ENCODE peak calls at places on chromosomes 1 and 21, in seven cellular contexts. One of them, this sample, is unnamed.

GRCh38 chr1:30490554-30491053 is 232.8 kb downstream of the MATN1 start:
- DNase-seq in stimulated activated CD4-positive, alpha-beta T cell treated with anti-CD3 and anti-CD28 coated beads, Interleukin-2, amount 100 ng/mL, for 48 hours: no peak
- DNase-seq in type B pancreatic cell: no peak
- DNase-seq in T-helper 2 cell: no peak
- DNase-seq in AG04449: no peak
- DNase-seq in AG09309: no peak
- DNase-seq in hypothalamus: no peak
- DNase-seq in this sample: no peak

GRCh38 chr1:64675718-64676345 is 69.0 kb upstream of the RAVER2 start:
- DNase-seq in AG09309: no peak
- DNase-seq in AG04449: no peak
- DNase-seq in type B pancreatic cell: no peak
- DNase-seq in stimulated activated CD4-positive, alpha-beta T cell treated with anti-CD3 and anti-CD28 coated beads, Interleukin-2, amount 100 ng/mL, for 48 hours: no peak
- DNase-seq in T-helper 2 cell: no peak
- DNase-seq in hypothalamus: no peak
- DNase-seq in this sample: no peak

GRCh38 chr1:199978408-199978940 is 49.0 kb upstream of the NR5A2 start:
- DNase-seq in type B pancreatic cell: no peak
- DNase-seq in T-helper 2 cell: no peak
- DNase-seq in AG09309: no peak
- DNase-seq in AG04449: no peak
- DNase-seq in stimulated activated CD4-positive, alpha-beta T cell treated with anti-CD3 and anti-CD28 coated beads, Interleukin-2, amount 100 ng/mL, for 48 hours: no peak
- DNase-seq in hypothalamus: no peak
- DNase-seq in this sample: no peak

GRCh38 chr1:74286414-74286813 is 51.2 kb downstream of the TNNI3K start:
- DNase-seq in type B pancreatic cell: no peak
- DNase-seq in AG09309: no peak
- DNase-seq in hypothalamus: no peak
- DNase-seq in stimulated activated CD4-positive, alpha-beta T cell treated with anti-CD3 and anti-CD28 coated beads, Interleukin-2, amount 100 ng/mL, for 48 hours: no peak
- DNase-seq in T-helper 2 cell: no peak
- DNase-seq in AG04449: no peak
- DNase-seq in this sample: no peak

GRCh38 chr21:38311765-38312164 is 55.0 kb downstream of the KCNJ15 start:
- DNase-seq in T-helper 2 cell: no peak
- DNase-seq in stimulated activated CD4-positive, alpha-beta T cell treated with anti-CD3 and anti-CD28 coated beads, Interleukin-2, amount 100 ng/mL, for 48 hours: no peak
- DNase-seq in AG04449: no peak
- DNase-seq in AG09309: no peak
- DNase-seq in type B pancreatic cell: no peak
- DNase-seq in hypothalamus: no peak
- DNase-seq in this sample: no peak

GRCh38 chr1:37867784-37868183 is 8.4 kb upstream of the MTF1 start:
- DNase-seq in hypothalamus: no peak
- DNase-seq in stimulated activated CD4-positive, alpha-beta T cell treated with anti-CD3 and anti-CD28 coated beads, Interleukin-2, amount 100 ng/mL, for 48 hours: no peak
- DNase-seq in AG04449: no peak
- DNase-seq in AG09309: no peak
- DNase-seq in T-helper 2 cell: no peak
- DNase-seq in type B pancreatic cell: no peak
- DNase-seq in this sample: no peak

GRCh38 chr1:77509051-77509492 is 173.4 kb downstream of the ZZZ3 start:
- DNase-seq in hypothalamus: no peak
- DNase-seq in type B pancreatic cell: no peak
- DNase-seq in stimulated activated CD4-positive, alpha-beta T cell treated with anti-CD3 and anti-CD28 coated beads, Interleukin-2, amount 100 ng/mL, for 48 hours: no peak
- DNase-seq in T-helper 2 cell: no peak
- DNase-seq in AG09309: no peak
- DNase-seq in AG04449: no peak
- DNase-seq in this sample: no peak

GRCh38 chr1:16443975-16444745 is 3.6 kb downstream of the NECAP2 start:
- DNase-seq in T-helper 2 cell: no peak
- DNase-seq in type B pancreatic cell: no peak
- DNase-seq in AG04449: no peak
- DNase-seq in stimulated activated CD4-positive, alpha-beta T cell treated with anti-CD3 and anti-CD28 coated beads, Interleukin-2, amount 100 ng/mL, for 48 hours: no peak
- DNase-seq in hypothalamus: no peak
- DNase-seq in AG09309: no peak
- DNase-seq in this sample: no peak

GRCh38 chr21:24045775-24046215 is 1561.5 kb downstream of the MRPL39 start:
- DNase-seq in type B pancreatic cell: no peak
- DNase-seq in AG09309: no peak
- DNase-seq in AG04449: peak
- DNase-seq in T-helper 2 cell: no peak
- DNase-seq in stimulated activated CD4-positive, alpha-beta T cell treated with anti-CD3 and anti-CD28 coated beads, Interleukin-2, amount 100 ng/mL, for 48 hours: peak
- DNase-seq in hypothalamus: peak
- DNase-seq in this sample: no peak

GRCh38 chr1:33763406-33763805 is 100.5 kb upstream of the HMGB4 start:
- DNase-seq in stimulated activated CD4-positive, alpha-beta T cell treated with anti-CD3 and anti-CD28 coated beads, Interleukin-2, amount 100 ng/mL, for 48 hours: no peak
- DNase-seq in type B pancreatic cell: no peak
- DNase-seq in AG04449: peak
- DNase-seq in T-helper 2 cell: no peak
- DNase-seq in AG09309: peak
- DNase-seq in hypothalamus: no peak
- DNase-seq in this sample: no peak

GRCh38 chr1:203686091-203686632 is 59.5 kb downstream of the ATP2B4 start:
- DNase-seq in AG04449: no peak
- DNase-seq in T-helper 2 cell: no peak
- DNase-seq in hypothalamus: no peak
- DNase-seq in AG09309: no peak
- DNase-seq in stimulated activated CD4-positive, alpha-beta T cell treated with anti-CD3 and anti-CD28 coated beads, Interleukin-2, amount 100 ng/mL, for 48 hours: no peak
- DNase-seq in type B pancreatic cell: no peak
- DNase-seq in this sample: no peak

GRCh38 chr1:213858581-213858980 is 129.2 kb upstream of the PROX1 start:
- DNase-seq in T-helper 2 cell: no peak
- DNase-seq in hypothalamus: no peak
- DNase-seq in AG04449: no peak
- DNase-seq in AG09309: no peak
- DNase-seq in stimulated activated CD4-positive, alpha-beta T cell treated with anti-CD3 and anti-CD28 coated beads, Interleukin-2, amount 100 ng/mL, for 48 hours: no peak
- DNase-seq in type B pancreatic cell: no peak
- DNase-seq in this sample: no peak

GRCh38 chr1:113887776-113888175 is 395 bp upstream of the BCL2L15 start:
- DNase-seq in hypothalamus: no peak
- DNase-seq in stimulated activated CD4-positive, alpha-beta T cell treated with anti-CD3 and anti-CD28 coated beads, Interleukin-2, amount 100 ng/mL, for 48 hours: no peak
- DNase-seq in type B pancreatic cell: no peak
- DNase-seq in AG04449: no peak
- DNase-seq in AG09309: no peak
- DNase-seq in T-helper 2 cell: no peak
- DNase-seq in this sample: no peak

GRCh38 chr1:167328306-167328705 is 107.6 kb downstream of the POU2F1 start:
- DNase-seq in T-helper 2 cell: no peak
- DNase-seq in AG04449: no peak
- DNase-seq in hypothalamus: no peak
- DNase-seq in stimulated activated CD4-positive, alpha-beta T cell treated with anti-CD3 and anti-CD28 coated beads, Interleukin-2, amount 100 ng/mL, for 48 hours: no peak
- DNase-seq in AG09309: no peak
- DNase-seq in type B pancreatic cell: no peak
- DNase-seq in this sample: no peak

GRCh38 chr1:56531624-56532358 is 47.6 kb downstream of the PLPP3 start:
- DNase-seq in type B pancreatic cell: no peak
- DNase-seq in stimulated activated CD4-positive, alpha-beta T cell treated with anti-CD3 and anti-CD28 coated beads, Interleukin-2, amount 100 ng/mL, for 48 hours: no peak
- DNase-seq in AG04449: no peak
- DNase-seq in AG09309: no peak
- DNase-seq in hypothalamus: no peak
- DNase-seq in T-helper 2 cell: no peak
- DNase-seq in this sample: no peak

GRCh38 chr21:14691924-14692323 is 145.8 kb upstream of the SAMSN1 start:
- DNase-seq in hypothalamus: no peak
- DNase-seq in stimulated activated CD4-positive, alpha-beta T cell treated with anti-CD3 and anti-CD28 coated beads, Interleukin-2, amount 100 ng/mL, for 48 hours: no peak
- DNase-seq in AG09309: no peak
- DNase-seq in T-helper 2 cell: no peak
- DNase-seq in type B pancreatic cell: no peak
- DNase-seq in AG04449: no peak
- DNase-seq in this sample: no peak

GRCh38 chr21:26845750-26846035 is 484 bp upstream of the ADAMTS1 start:
- DNase-seq in hypothalamus: no peak
- DNase-seq in type B pancreatic cell: no peak
- DNase-seq in T-helper 2 cell: no peak
- DNase-seq in AG04449: no peak
- DNase-seq in AG09309: no peak
- DNase-seq in stimulated activated CD4-positive, alpha-beta T cell treated with anti-CD3 and anti-CD28 coated beads, Interleukin-2, amount 100 ng/mL, for 48 hours: no peak
- DNase-seq in this sample: no peak

GRCh38 chr1:162151900-162152829 is 82.7 kb downstream of the NOS1AP start:
- DNase-seq in hypothalamus: no peak
- DNase-seq in stimulated activated CD4-positive, alpha-beta T cell treated with anti-CD3 and anti-CD28 coated beads, Interleukin-2, amount 100 ng/mL, for 48 hours: no peak
- DNase-seq in AG04449: no peak
- DNase-seq in type B pancreatic cell: no peak
- DNase-seq in AG09309: no peak
- DNase-seq in T-helper 2 cell: no peak
- DNase-seq in this sample: no peak

GRCh38 chr1:84442256-84442655 is 36.8 kb upstream of the RPF1 start:
- DNase-seq in AG04449: peak
- DNase-seq in stimulated activated CD4-positive, alpha-beta T cell treated with anti-CD3 and anti-CD28 coated beads, Interleukin-2, amount 100 ng/mL, for 48 hours: no peak
- DNase-seq in AG09309: peak
- DNase-seq in type B pancreatic cell: no peak
- DNase-seq in T-helper 2 cell: no peak
- DNase-seq in hypothalamus: no peak
- DNase-seq in this sample: peak